ENCODE peak calls at places on chromosomes 2 and 18, in four cellular contexts. K is transverse colon, O is MM.1S, Z is GM12865. B is an unnamed sample.

GRCh38 chr18:32576296-32576916 is 105.7 kb upstream of the GAREM1 start:
- DNase-seq in K (no peak), O (no peak), Z (peak), B (no peak)

GRCh38 chr18:68916734-68917133 is 118.9 kb downstream of the CCDC102B start:
- DNase-seq in K (no peak), O (no peak), Z (no peak), B (no peak)

GRCh38 chr2:46967990-46968647 is 52.5 kb upstream of the MCFD2 start:
- DNase-seq in K (peak), O (no peak), Z (no peak), B (peak)

GRCh38 chr18:10526211-10526949 is 553 bp downstream of the NAPG start:
- DNase-seq in K (peak), O (peak), Z (peak), B (peak)

GRCh38 chr2:233489666-233490065 is 76.9 kb downstream of the USP40 start:
- DNase-seq in K (no peak), O (no peak), Z (no peak), B (no peak)

GRCh38 chr2:112995346-112995920 is 9.8 kb upstream of the IL36A start:
- DNase-seq in K (no peak), O (peak), Z (peak), B (no peak)

GRCh38 chr18:57436965-57437333 is 1.8 kb downstream of the ONECUT2 start:
- DNase-seq in K (no peak), O (no peak), Z (no peak), B (no peak)

GRCh38 chr2:134504586-134505336 is 214.0 kb downstream of the TMEM163 start:
- DNase-seq in K (no peak), O (no peak), Z (no peak), B (no peak)

GRCh38 chr2:202019689-202020450 is 13.8 kb upstream of the FZD7 start:
- DNase-seq in K (no peak), O (no peak), Z (no peak), B (peak)

GRCh38 chr2:19675856-19676460 is 225.8 kb downstream of the TTC32 start:
- DNase-seq in K (no peak), O (no peak), Z (no peak), B (peak)

GRCh38 chr18:24063121-24063731 is 48.7 kb downstream of the TTC39C start:
- DNase-seq in K (no peak), O (no peak), Z (no peak), B (peak)

GRCh38 chr2:7116516-7116915 is 199.3 kb downstream of the RNF144A start:
- DNase-seq in K (no peak), O (no peak), Z (no peak), B (no peak)

GRCh38 chr2:194822097-194822496 is 834.9 kb upstream of the SLC39A10 start:
- DNase-seq in K (no peak), O (no peak), Z (no peak), B (no peak)

GRCh38 chr2:96608459-96609455 is 29.4 kb downstream of the KANSL3 start:
- DNase-seq in K (no peak), O (no peak), Z (peak), B (peak)

GRCh38 chr18:22324191-22325131 is 93.3 kb downstream of the CTAGE1 start:
- DNase-seq in K (peak), O (no peak), Z (no peak), B (peak)

DNA sequence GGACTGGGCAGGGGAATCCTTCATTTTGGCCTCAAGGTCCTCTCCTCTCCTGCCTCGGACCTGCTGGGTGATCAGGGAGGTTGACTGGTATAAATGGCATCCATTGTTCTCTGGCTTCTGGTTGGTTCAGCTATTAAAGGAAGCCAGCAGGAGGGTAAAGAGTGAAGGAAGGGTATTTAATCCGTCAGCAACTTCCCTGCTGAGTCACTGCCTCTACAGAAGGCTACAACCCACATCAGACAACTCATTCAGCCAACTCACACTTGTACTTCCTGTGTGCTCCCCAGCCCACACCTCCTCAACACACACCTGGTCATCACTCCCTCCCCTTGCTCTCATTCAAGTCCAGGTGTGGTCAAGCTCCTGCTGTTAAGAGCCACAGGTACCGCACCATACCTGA is 68.3 kb upstream of the MRPS9 start:
- DNase-seq in K (no peak), O (peak), Z (no peak), B (no peak)
- H3K4me3 ChIP-seq in K (no peak), O (no peak), Z (no peak), B (no peak)

GRCh38 chr18:54611819-54612218 is 20.8 kb downstream of the DYNAP start:
- DNase-seq in K (no peak), O (no peak), Z (no peak), B (no peak)

GRCh38 chr18:54604211-54604610 is 13.2 kb downstream of the DYNAP start:
- DNase-seq in K (no peak), O (no peak), Z (no peak), B (no peak)

GRCh38 chr18:54606835-54607212 is 15.8 kb downstream of the DYNAP start:
- DNase-seq in K (no peak), O (no peak), Z (no peak), B (no peak)

GRCh38 chr18:54607213-54607934 is 16.3 kb downstream of the DYNAP start:
- DNase-seq in K (peak), O (no peak), Z (no peak), B (peak)

GRCh38 chr18:54608008-54608642 is 17.1 kb downstream of the DYNAP start:
- DNase-seq in K (no peak), O (no peak), Z (no peak), B (peak)
- TF ChIP-seq CTCF in K (no peak), O (no peak), Z (no peak), B (no peak)

GRCh38 chr2:118856330-118856977 is 9.0 kb upstream of the EN1 start:
- DNase-seq in K (no peak), O (no peak), Z (no peak), B (no peak)
- H3K4me3 ChIP-seq in K (peak), O (peak), Z (no peak), B (no peak)

DNA sequence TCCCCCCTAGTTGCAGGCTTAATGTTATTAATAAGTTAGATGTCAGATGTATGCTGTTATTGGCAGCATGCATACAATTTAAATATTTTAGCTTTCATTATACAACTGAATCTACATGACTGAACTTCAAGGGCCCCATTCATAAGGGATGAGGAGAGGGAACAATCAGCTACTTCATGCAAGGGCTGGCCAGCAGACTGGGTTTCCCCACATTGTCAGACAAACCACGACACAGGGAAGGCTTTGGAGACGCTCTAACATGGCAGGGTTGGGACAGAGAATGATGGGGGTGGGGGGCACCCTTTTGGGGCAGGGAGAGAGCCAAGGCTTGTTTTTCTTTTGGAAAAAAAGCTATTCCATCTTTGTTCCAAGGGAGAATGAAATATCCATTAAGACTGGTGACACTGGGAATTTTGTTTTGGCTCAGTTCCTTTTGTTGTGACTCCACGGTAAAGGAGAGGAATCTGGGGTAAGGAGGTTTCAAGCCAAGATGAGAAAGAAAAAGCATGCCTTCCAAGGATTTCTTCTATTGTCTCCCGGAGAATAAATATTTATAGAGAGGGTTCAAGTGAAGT is 5.5 kb downstream of the CXCR4 start:
- DNase-seq in K (no peak), O (no peak), Z (no peak), B (no peak)
- TF ChIP-seq CTCF in K (no peak), O (no peak), Z (no peak), B (no peak)